ENCODE peak calls at places on chromosomes 16 and 17, in ten cellular contexts. T is GM12864, B is H9, G is PC-9, Q is breast epithelium, V is GM12878, A is WTC11, X is nephron progenitor cell, J is astrocyte of the spinal cord, P is thoracic aorta. E is an unnamed sample.

GRCh38 chr17:28471531-28472342 is 1.7 kb upstream of the SLC13A2 start:
- DNase-seq in T (no peak), B (no peak), G (peak), Q (peak), V (no peak), A (no peak), X (no peak), J (no peak), P (no peak), E (no peak)

GRCh38 chr17:80028030-80028429 is 7.6 kb downstream of the TBC1D16 start:
- DNase-seq in T (no peak), B (no peak), G (no peak), Q (no peak), V (no peak), A (no peak), X (no peak), J (no peak), P (no peak), E (no peak)

GRCh38 chr17:43021739-43022512 is at the start of gene VAT1:
- DNase-seq in T (no peak), B (peak), G (peak), Q (peak), V (no peak), A (peak), X (peak), J (peak), P (no peak), E (peak)

GRCh38 chr17:47789611-47790520 is 31.7 kb downstream of the OSBPL7 start:
- DNase-seq in T (no peak), B (peak), G (peak), Q (no peak), V (no peak), A (peak), X (peak), J (peak), P (no peak), E (peak)

GRCh38 chr16:79613009-79613408 is 12.5 kb upstream of the MAF start:
- DNase-seq in T (no peak), B (no peak), G (no peak), Q (no peak), V (no peak), A (no peak), X (no peak), J (peak), P (no peak), E (no peak)

GRCh38 chr17:79387783-79388182 is 223.1 kb downstream of the RBFOX3 start:
- DNase-seq in T (no peak), B (no peak), G (no peak), Q (no peak), V (no peak), A (no peak), X (no peak), J (no peak), P (no peak), E (no peak)

GRCh38 chr16:30003670-30004423 is 7.0 kb downstream of the DOC2A start:
- DNase-seq in T (no peak), B (no peak), G (no peak), Q (no peak), V (no peak), A (no peak), X (no peak), J (no peak), P (no peak), E (no peak)

GRCh38 chr17:82302991-82303943 is 14.1 kb downstream of the CD7 start:
- DNase-seq in T (no peak), B (no peak), G (no peak), Q (no peak), V (no peak), A (no peak), X (no peak), J (no peak), P (no peak), E (no peak)

GRCh38 chr16:85496145-85496544 is 117.0 kb upstream of the GSE1 start:
- DNase-seq in T (no peak), B (no peak), G (no peak), Q (no peak), V (no peak), A (no peak), X (no peak), J (no peak), P (no peak), E (no peak)

GRCh38 chr17:80123791-80124190 is 22.4 kb downstream of the GAA start:
- DNase-seq in T (no peak), B (peak), G (peak), Q (peak), V (no peak), A (no peak), X (no peak), J (peak), P (no peak), E (no peak)

GRCh38 chr16:87416826-87417471 is 24.8 kb downstream of the MAP1LC3B start:
- DNase-seq in T (no peak), B (no peak), G (peak), Q (no peak), V (no peak), A (no peak), X (no peak), J (peak), P (no peak), E (no peak)

GRCh38 chr17:29124135-29124930 is 55.9 kb downstream of the MYO18A start:
- DNase-seq in T (no peak), B (peak), G (peak), Q (no peak), V (no peak), A (peak), X (no peak), J (peak), P (no peak), E (peak)

GRCh38 chr17:1882836-1883235 is 53.0 kb downstream of the RPA1 start:
- DNase-seq in T (no peak), B (peak), G (peak), Q (no peak), V (no peak), A (peak), X (peak), J (peak), P (no peak), E (peak)

GRCh38 chr17:9768381-9768934 is 22.9 kb downstream of the DHRS7C start:
- DNase-seq in T (no peak), B (no peak), G (peak), Q (no peak), V (no peak), A (no peak), X (no peak), J (peak), P (no peak), E (peak)

GRCh38 chr17:1365445-1366039 is 34.5 kb downstream of the YWHAE start:
- DNase-seq in T (peak), B (peak), G (peak), Q (peak), V (peak), A (peak), X (peak), J (peak), P (no peak), E (peak)

GRCh38 chr17:75561927-75562603 is 25.5 kb upstream of the MYO15B start:
- DNase-seq in T (no peak), B (no peak), G (no peak), Q (no peak), V (no peak), A (no peak), X (no peak), J (peak), P (no peak), E (no peak)

DNA sequence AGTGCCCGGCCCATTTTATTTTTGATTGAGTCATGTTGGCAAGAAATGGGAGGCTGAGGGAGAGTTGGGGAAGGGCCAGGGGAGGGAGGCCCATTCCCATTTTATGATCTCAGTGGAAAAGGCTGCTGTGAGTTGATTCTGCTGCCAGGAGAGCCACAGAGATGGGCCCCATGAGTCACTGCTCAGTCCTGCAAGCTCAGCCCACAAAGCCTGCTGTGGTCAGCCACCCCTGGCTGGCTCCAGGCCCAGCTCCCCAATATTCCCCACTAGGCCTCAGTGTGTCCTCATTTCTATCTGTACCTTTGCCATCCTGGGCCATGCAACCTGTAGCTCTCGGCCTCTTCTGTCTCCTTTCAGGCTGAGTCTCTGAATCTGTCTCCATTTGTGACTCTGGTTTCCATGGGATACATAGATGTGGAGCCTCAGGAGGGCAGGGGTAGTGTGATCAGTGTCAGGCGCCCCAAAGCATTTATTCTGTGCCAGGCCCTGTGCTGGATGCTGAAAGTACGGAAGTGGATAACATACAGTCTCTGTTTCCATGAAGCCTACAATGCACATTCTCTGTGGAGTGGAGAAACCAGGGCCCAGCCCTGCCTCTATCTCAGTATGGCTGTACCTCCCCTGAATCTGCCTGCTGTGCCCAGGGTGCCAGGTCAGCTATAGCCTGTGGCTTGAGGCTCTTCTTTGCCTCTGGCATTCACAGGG is 1.9 kb upstream of the PLEKHG4 start:
- DNase-seq in T (no peak), B (no peak), G (peak), Q (peak), V (no peak), A (no peak), X (no peak), J (peak), P (peak), E (no peak)
- TF ChIP-seq CTCF in T (no peak), B (no peak), G (no peak), Q (no peak), V (no peak), A (no peak), X (no peak), J (no peak), P (no peak), E (no peak)

GRCh38 chr17:72661093-72661944 is 431.2 kb downstream of the SLC39A11 start:
- DNase-seq in T (no peak), B (no peak), G (peak), Q (peak), V (no peak), A (no peak), X (no peak), J (no peak), P (no peak), E (no peak)
- TF ChIP-seq CTCF in T (peak), B (peak), G (peak), Q (no peak), V (no peak), A (no peak), X (peak), J (peak), P (no peak), E (no peak)

DNA sequence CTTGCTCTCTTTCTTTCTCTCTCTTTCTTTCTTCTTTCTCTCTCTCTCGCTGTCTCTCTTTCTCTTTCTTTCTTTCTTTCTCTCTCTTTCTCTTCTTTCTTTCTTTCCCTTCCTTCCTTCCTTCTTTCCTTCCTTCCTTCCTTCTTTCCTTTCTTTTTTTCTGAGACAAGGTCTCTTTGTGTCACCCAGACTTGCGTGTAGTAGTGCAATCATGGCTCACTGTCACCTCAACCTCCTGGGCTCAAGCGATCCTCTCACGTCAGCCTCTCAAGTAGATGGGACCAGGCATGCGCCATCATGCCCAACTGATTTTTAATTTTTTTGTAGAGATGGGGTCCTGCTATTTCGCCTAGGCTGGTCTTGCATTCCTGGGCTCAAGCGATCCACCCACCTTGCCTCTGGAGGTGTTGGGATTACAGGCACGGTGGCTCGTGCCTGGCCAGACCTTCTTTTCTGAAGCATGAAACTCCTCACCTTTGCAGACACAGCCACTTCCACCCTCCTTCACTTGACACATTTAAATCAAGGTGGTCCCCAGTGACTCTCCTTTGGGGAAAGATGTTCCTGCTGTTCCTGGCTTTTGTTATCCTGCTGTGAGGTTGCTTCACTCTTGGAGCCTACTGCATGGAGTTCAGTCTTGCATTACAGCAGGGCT is 26.8 kb upstream of the NKD1 start:
- DNase-seq in T (no peak), B (peak), G (no peak), Q (peak), V (no peak), A (no peak), X (no peak), J (no peak), P (no peak), E (no peak)
- TF ChIP-seq CTCF in T (no peak), B (no peak), G (no peak), Q (no peak), V (no peak), A (no peak), X (no peak), J (no peak), P (no peak), E (no peak)

GRCh38 chr16:72937360-72937759 is 110.6 kb downstream of the ZFHX3 start:
- DNase-seq in T (no peak), B (no peak), G (no peak), Q (no peak), V (no peak), A (no peak), X (no peak), J (no peak), P (no peak), E (no peak)
- TF ChIP-seq CTCF in T (no peak), B (no peak), G (no peak), Q (no peak), V (no peak), A (no peak), X (no peak), J (no peak), P (peak), E (no peak)

E was measured in GM10248.